ENCODE peak calls at places on chromosome 4, in seven cellular contexts. W is Calu3, C is transverse colon, J is left lung, K is lower lobe of right lung, T is GM23338, G is H9. H is an unnamed sample.

GRCh38 chr4:122010610-122011009 is 58.8 kb upstream of the TRPC3 start:
- DNase-seq in K (no peak), G (no peak), C (no peak), W (no peak), J (no peak), T (no peak), H (no peak)

GRCh38 chr4:164734476-164734875 is 19.5 kb upstream of the SMIM31 start:
- DNase-seq in J (no peak), T (no peak), G (no peak), W (no peak), K (no peak), C (no peak), H (no peak)

GRCh38 chr4:111773858-111774257 is 371.4 kb upstream of the FAM241A start:
- DNase-seq in C (peak), K (peak), G (no peak), J (no peak), W (no peak), T (no peak), H (no peak)

GRCh38 chr4:909131-909571 is 23.0 kb downstream of the GAK start:
- DNase-seq in W (no peak), C (no peak), G (no peak), K (no peak), T (no peak), J (peak), H (no peak)

GRCh38 chr4:141425124-141425523 is 204.4 kb downstream of the ZNF330 start:
- DNase-seq in W (no peak), J (no peak), K (no peak), C (no peak), G (no peak), T (no peak), H (peak)

GRCh38 chr4:98614655-98615054 is 43.8 kb downstream of the TSPAN5 start:
- DNase-seq in W (no peak), T (no peak), K (no peak), G (no peak), C (no peak), J (no peak), H (no peak)

GRCh38 chr4:99447079-99447478 is 11.9 kb upstream of the ADH7 start:
- DNase-seq in C (no peak), T (peak), K (no peak), G (no peak), W (peak), J (no peak), H (peak)

GRCh38 chr4:139099366-139099982 is 77.5 kb downstream of the ELF2 start:
- DNase-seq in J (no peak), T (peak), C (peak), W (peak), G (peak), K (no peak), H (peak)

GRCh38 chr4:167940217-167940616 is 152.1 kb upstream of the ANXA10 start:
- DNase-seq in G (no peak), T (no peak), W (no peak), C (no peak), J (no peak), K (no peak), H (no peak)

GRCh38 chr4:51998837-51999236 is 21.3 kb downstream of the LRRC66 start:
- DNase-seq in G (no peak), J (no peak), C (no peak), T (peak), W (no peak), K (no peak), H (no peak)

GRCh38 chr4:115234405-115235093 is 121.1 kb upstream of the NDST4 start:
- DNase-seq in K (no peak), G (peak), C (no peak), J (no peak), T (peak), W (peak), H (no peak)
- TF ChIP-seq CTCF in K (peak), G (peak), C (no peak), J (no peak), T (peak), W (peak), H (no peak)

GRCh38 chr4:143270266-143270838 is 66.3 kb upstream of the GAB1 start:
- DNase-seq in K (no peak), T (no peak), W (no peak), J (no peak), C (no peak), G (no peak), H (no peak)
- TF ChIP-seq CTCF in K (no peak), T (no peak), W (no peak), J (no peak), C (no peak), G (no peak), H (no peak)

GRCh38 chr4:37946503-37947179 is 13.6 kb upstream of the PTTG2 start:
- DNase-seq in W (no peak), C (peak), G (no peak), J (peak), T (no peak), K (peak), H (no peak)
- TF ChIP-seq CTCF in W (no peak), C (no peak), G (no peak), J (no peak), T (no peak), K (no peak), H (no peak)

DNA sequence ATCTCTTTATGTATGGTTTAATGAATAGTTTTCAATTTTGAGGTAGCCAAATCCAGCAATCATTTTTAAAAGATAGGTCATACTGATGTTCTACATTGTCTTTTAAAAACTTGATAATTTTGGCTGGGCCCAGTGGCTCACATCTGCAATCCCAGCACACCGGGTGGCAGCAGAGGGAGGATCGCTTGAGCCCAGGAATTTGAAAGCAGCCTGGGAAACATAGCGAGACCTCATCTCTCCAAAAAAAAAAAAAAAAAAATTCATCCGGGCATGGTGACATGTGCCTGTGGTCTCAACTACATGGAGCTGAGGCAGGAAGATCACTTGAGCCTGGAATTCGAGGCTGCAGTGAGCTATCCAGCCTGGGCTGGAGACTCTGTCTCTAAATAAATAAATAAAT is 419.8 kb downstream of the GALNTL6 start:
- DNase-seq in T (peak), G (peak), J (peak), K (no peak), W (no peak), C (no peak), H (no peak)
- TF ChIP-seq CTCF in T (peak), G (peak), J (no peak), K (no peak), W (no peak), C (no peak), H (no peak)

DNA sequence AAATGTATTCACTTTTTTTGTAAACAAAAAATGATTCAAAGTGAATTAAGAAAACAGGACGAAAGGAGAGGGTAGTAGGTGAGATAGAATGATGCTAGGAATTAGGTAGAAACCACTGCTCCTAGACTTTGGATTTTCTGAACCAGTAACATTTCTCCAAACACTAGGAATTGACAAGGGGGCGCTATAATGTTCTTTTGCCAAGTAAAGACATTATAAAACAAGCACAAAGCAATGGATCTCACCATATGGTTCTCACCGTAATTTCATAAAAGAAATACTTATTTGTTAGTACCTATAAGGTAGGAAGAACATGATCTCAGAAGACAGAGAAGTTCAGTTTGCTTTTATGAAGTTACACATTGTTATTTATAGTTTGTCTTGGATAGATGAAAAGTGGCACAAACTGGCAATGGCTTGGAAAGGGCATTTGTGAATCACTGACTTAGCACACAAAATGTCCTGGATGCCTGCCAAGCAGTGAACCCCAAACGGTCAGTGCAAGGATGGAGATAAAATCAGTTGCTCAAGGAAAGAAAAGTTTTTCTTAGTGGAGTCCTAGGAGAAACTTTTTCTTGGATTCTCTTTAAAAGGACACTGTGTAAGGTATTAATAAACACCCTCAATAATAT is 8.1 kb upstream of the TBC1D1 start:
- DNase-seq in G (no peak), W (no peak), C (no peak), K (no peak), T (peak), J (no peak), H (no peak)
- TF ChIP-seq CTCF in G (peak), W (no peak), C (no peak), K (no peak), T (peak), J (no peak), H (peak)

GRCh38 chr4:140326395-140326993 is 47.0 kb upstream of the SCOC start:
- DNase-seq in C (peak), G (no peak), T (peak), J (no peak), K (no peak), W (peak), H (no peak)
- TF ChIP-seq CTCF in C (peak), G (peak), T (peak), J (peak), K (peak), W (peak), H (peak)

GRCh38 chr4:5553801-5554200 is 154.6 kb downstream of the EVC2 start:
- DNase-seq in W (no peak), J (no peak), K (no peak), T (no peak), C (no peak), G (no peak), H (no peak)

GRCh38 chr4:5558502-5558901 is 149.9 kb downstream of the EVC2 start:
- DNase-seq in K (no peak), C (no peak), G (no peak), J (no peak), W (no peak), T (no peak), H (no peak)

GRCh38 chr4:5554376-5554775 is 154.0 kb downstream of the EVC2 start:
- DNase-seq in T (peak), W (no peak), K (no peak), J (no peak), G (no peak), C (no peak), H (no peak)
- TF ChIP-seq CTCF in T (peak), W (no peak), K (no peak), J (no peak), G (peak), C (no peak), H (no peak)

GRCh38 chr4:127604949-127605709 is 27.6 kb upstream of the INTU start:
- DNase-seq in C (no peak), J (no peak), T (peak), G (peak), K (no peak), W (no peak), H (no peak)
- TF ChIP-seq CTCF in C (peak), J (peak), T (no peak), G (peak), K (peak), W (no peak), H (peak)